ENCODE peak calls at places on chromosomes 6 and 20, in ten cellular contexts. W, I, N, F, R, Z, L, A, J and D are unnamed samples.
A peak's percentile ranks its signal among the peaks of the same experiment; 100 is the strongest.

GRCh38 chr20:53870426-53871199 is 199.8 kb downstream of the BCAS1 start:
- DNase-seq in L (no peak), J (no peak), A (no peak), Z (no peak), W (no peak), F (no peak), N (no peak), I (no peak), R (peak; percentile 55), D (no peak)

GRCh38 chr6:138417493-138418117 is 13.6 kb downstream of the HEBP2 start:
- DNase-seq in R (peak; percentile 54), A (no peak), Z (no peak), N (no peak), J (no peak), W (no peak), L (no peak), F (no peak), I (no peak), D (no peak)

GRCh38 chr6:116883005-116883404 is 6.0 kb downstream of the RFX6 start:
- DNase-seq in N (no peak), L (no peak), J (no peak), R (no peak), Z (no peak), W (no peak), I (no peak), A (no peak), F (no peak), D (no peak)

GRCh38 chr6:52596371-52597028 is 19.6 kb upstream of the TRAM2 start:
- DNase-seq in N (no peak), Z (no peak), L (no peak), R (no peak), J (no peak), I (no peak), W (peak; percentile 86), A (no peak), F (no peak), D (no peak)

GRCh38 chr6:133055527-133055966 is 185.6 kb upstream of the EYA4 start:
- DNase-seq in I (no peak), A (no peak), N (no peak), W (no peak), J (no peak), F (no peak), R (peak; percentile 3), L (no peak), Z (no peak), D (no peak)

GRCh38 chr6:41677430-41678045 is 39.3 kb downstream of the MDFI start:
- DNase-seq in Z (no peak), R (no peak), I (no peak), J (no peak), N (no peak), L (no peak), A (no peak), W (no peak), F (no peak), D (no peak)

GRCh38 chr6:26311012-26311384 is 54.0 kb upstream of the BTN3A2 start:
- DNase-seq in R (peak; percentile 76), A (peak; percentile 63), N (peak; percentile 20), I (no peak), Z (no peak), L (no peak), F (no peak), W (peak; percentile 52), J (no peak), D (peak; percentile 68)

GRCh38 chr6:42929928-42930360 is 664 bp downstream of the CNPY3 start:
- DNase-seq in R (no peak), N (no peak), I (peak; percentile 59), W (peak; percentile 83), L (no peak), A (peak; percentile 82), F (no peak), Z (no peak), J (peak; percentile 68), D (peak; percentile 54)

GRCh38 chr6:96963809-96964208 is 39.3 kb downstream of the KLHL32 start:
- DNase-seq in I (no peak), Z (no peak), F (no peak), R (peak; percentile 11), J (no peak), W (no peak), N (no peak), L (no peak), A (no peak), D (no peak)

GRCh38 chr6:166526937-166527336 is 59.5 kb downstream of the RAMACL start:
- DNase-seq in I (no peak), Z (no peak), N (no peak), J (no peak), F (no peak), A (no peak), W (no peak), L (no peak), R (no peak), D (no peak)

DNA sequence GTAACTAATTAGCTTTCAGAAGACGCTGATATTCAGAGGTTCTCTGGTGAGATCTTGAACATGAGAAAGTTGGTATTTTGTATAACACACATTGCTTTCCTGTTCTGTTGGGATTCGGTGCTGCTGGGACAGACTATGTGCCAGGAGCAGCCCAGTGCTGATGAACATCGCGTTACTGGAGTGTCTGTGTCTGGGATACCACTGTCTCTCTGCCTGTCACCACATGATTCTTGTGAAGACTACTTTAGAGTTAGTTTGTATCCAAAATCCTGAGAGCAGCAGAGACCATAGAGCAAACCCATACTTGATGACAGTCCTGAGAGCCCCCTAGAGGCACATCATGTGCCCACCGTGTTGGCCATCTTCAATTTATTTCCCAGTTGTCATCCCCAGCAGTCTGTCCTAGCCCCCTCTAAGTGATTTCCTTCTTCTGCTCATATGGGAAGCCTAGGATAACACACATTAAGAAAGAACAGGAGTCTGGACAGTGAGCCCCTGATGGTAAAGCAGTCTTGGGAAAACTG is 41.8 kb upstream of the TINAG start:
- DNase-seq in J (no peak), F (no peak), I (no peak), R (peak; percentile 52), N (no peak), Z (no peak), L (no peak), W (no peak), A (peak; percentile 5), D (no peak)
- H3K4me1 ChIP-seq in J (no peaks in the 10 kb centered on the region), F (no peaks in the 10 kb centered on the region), I (no peaks in the 10 kb centered on the region), R (no peaks in the 10 kb centered on the region), N (no peaks in the 10 kb centered on the region), Z (no peaks in the 10 kb centered on the region), L (no peaks in the 10 kb centered on the region), W (no peaks in the 10 kb centered on the region), A (no peaks in the 10 kb centered on the region), D (peaks cover 11% of the 10 kb centered on the region)

DNA sequence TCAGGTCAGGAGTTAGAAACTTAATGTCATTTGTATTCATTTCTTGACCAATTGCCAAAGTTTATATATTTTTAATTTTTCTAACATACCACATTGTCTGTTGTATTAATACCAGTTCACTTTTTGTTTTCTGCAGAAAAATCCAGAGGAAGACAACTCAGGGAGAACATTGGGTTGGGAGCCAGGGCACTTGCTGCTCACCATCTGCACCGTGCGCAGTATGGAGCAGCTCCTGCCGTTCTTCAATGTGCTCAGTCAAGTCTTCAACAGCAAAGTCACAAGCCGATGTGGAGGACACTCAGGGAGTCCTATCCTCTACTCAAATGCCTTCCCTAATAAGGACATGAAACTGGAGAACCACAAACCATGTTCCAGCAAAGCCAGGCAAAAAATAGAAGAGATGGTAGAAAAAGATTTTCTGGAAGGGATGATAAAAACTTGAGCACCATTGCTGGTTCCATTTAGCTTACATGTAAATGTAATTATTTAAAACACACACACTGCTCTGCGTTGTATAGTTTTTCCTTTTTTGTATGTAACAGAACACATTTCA is 25.3 kb downstream of the PGM3 start:
- DNase-seq in I (no peak), A (no peak), J (no peak), R (no peak), Z (no peak), F (no peak), L (no peak), W (no peak), N (no peak), D (no peak)
- H3K36me3 ChIP-seq in I (peaks cover 12% of the 10 kb centered on the region), A (peaks cover 47% of the 10 kb centered on the region), J (peaks cover 70% of the 10 kb centered on the region), R (peaks cover 12% of the 10 kb centered on the region), Z (peaks cover 30% of the 10 kb centered on the region), F (peaks cover 48% of the 10 kb centered on the region), L (peaks cover 51% of the 10 kb centered on the region), W (peaks cover 99% of the 10 kb centered on the region), N (no peaks in the 10 kb centered on the region), D (peaks cover 62% of the 10 kb centered on the region)

DNA sequence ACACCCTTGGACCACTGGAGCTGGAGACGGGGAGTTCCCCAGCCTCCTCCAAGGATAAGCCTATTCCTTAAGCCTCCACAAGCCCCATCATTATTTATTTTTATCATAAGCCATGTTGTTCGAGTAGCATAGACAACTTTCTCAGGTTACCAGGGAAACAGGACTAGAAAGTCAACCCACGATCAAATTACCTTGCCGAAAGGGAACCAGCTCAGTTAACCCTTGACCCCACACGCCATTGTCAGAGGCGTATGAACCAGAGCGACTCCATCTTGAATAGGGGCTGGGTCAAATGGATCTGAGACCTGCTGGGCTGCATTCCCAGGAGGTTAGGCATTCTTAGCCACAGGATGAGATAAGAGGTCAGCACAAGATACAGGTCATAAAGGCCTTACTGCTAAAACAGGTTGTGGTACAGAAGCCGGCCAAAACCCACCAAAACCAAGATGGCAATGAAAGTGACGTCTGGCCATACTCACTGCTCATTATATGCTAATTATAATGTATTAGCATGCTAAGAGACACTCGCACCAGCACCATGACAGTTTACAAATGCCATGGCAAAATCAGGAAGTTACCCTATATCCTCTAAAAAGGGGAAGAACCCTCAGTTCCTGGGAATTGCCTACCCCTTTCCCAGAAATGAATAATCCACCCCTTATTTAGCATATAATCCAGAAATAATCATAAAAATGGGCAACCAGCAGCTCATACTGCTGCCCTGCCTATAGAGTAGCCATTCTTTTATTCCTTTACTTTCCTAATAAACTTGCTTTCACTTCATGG is 22.4 kb downstream of the SYNJ2 start:
- DNase-seq in F (no peak), W (no peak), A (no peak), N (no peak), L (no peak), R (peak; percentile 65), I (no peak), J (no peak), Z (no peak), D (no peak)
- H3K4me1 ChIP-seq in F (peaks cover 84% of the 10 kb centered on the region), W (peaks cover 17% of the 10 kb centered on the region), A (peaks cover 44% of the 10 kb centered on the region), N (peaks cover 57% of the 10 kb centered on the region), L (peaks cover 18% of the 10 kb centered on the region), R (peaks cover 3% of the 10 kb centered on the region), I (peaks cover 24% of the 10 kb centered on the region), J (peaks cover 5% of the 10 kb centered on the region), Z (peaks cover 60% of the 10 kb centered on the region), D (no peaks in the 10 kb centered on the region)

GRCh38 chr6:18464176-18464575 is 77.0 kb downstream of the RNF144B start:
- DNase-seq in I (no peak), Z (no peak), W (no peak), F (no peak), L (no peak), R (no peak), J (no peak), A (no peak), N (no peak), D (no peak)

GRCh38 chr6:18465410-18466154 is 78.4 kb downstream of the RNF144B start:
- DNase-seq in R (peak; percentile 10), L (no peak), W (no peak), A (no peak), Z (no peak), J (no peak), F (no peak), N (peak; percentile 42), I (no peak), D (no peak)

GRCh38 chr6:18467741-18468140 is 80.6 kb downstream of the RNF144B start:
- DNase-seq in J (no peak), W (no peak), F (no peak), I (no peak), L (no peak), A (no peak), R (no peak), N (no peak), Z (no peak), D (no peak)

GRCh38 chr6:18468162-18468843 is 81.2 kb downstream of the RNF144B start:
- DNase-seq in R (no peak), F (no peak), N (no peak), Z (no peak), L (no peak), J (no peak), W (no peak), A (no peak), I (no peak), D (no peak)

GRCh38 chr6:18463429-18463828 is 76.3 kb downstream of the RNF144B start:
- DNase-seq in I (no peak), N (no peak), W (no peak), L (no peak), R (no peak), A (no peak), Z (no peak), F (no peak), J (no peak), D (no peak)
- H3K36me3 ChIP-seq in I (no peaks in the 10 kb centered on the region), N (no peaks in the 10 kb centered on the region), W (peaks cover 65% of the 10 kb centered on the region), L (no peaks in the 10 kb centered on the region), R (no peaks in the 10 kb centered on the region), A (no peaks in the 10 kb centered on the region), Z (no peaks in the 10 kb centered on the region), F (peaks cover 13% of the 10 kb centered on the region), J (no peaks in the 10 kb centered on the region), D (no peaks in the 10 kb centered on the region)